ENCODE peak calls at places on chromosomes 16 and 17, in four cellular contexts. V, W, T and C are unnamed samples.

GRCh38 chr17:48776602-48777001 is 40.4 kb downstream of the TTLL6 start:
- DNase-seq in V (no peak), W (no peak), T (no peak), C (no peak)

GRCh38 chr17:2050871-2051387 is 4.0 kb upstream of the HIC1 start:
- DNase-seq in V (no peak), W (no peak), T (peak), C (no peak)

GRCh38 chr16:53511403-53512280 is 8.6 kb upstream of the AKTIP start:
- DNase-seq in V (no peak), W (peak), T (no peak), C (no peak)

GRCh38 chr17:50346313-50347086 is 574 bp downstream of the XYLT2 start:
- DNase-seq in V (peak), W (no peak), T (peak), C (peak)

GRCh38 chr17:81651692-81652091 is 4.7 kb downstream of the PDE6G start:
- DNase-seq in V (no peak), W (peak), T (peak), C (peak)

GRCh38 chr16:89365044-89365467 is 125.3 kb downstream of the ANKRD11 start:
- DNase-seq in V (no peak), W (no peak), T (no peak), C (peak)

GRCh38 chr16:50547340-50547865 is 793 bp upstream of the NKD1 start:
- DNase-seq in V (peak), W (peak), T (peak), C (peak)

GRCh38 chr16:69328854-69329316 is 1.5 kb downstream of the PDF start:
- DNase-seq in V (no peak), W (no peak), T (no peak), C (no peak)

GRCh38 chr16:54418903-54419302 is 132.3 kb upstream of the IRX3 start:
- DNase-seq in V (no peak), W (peak), T (no peak), C (no peak)

GRCh38 chr17:83032781-83033180 is 46.6 kb upstream of the METRNL start:
- DNase-seq in V (no peak), W (no peak), T (no peak), C (peak)

GRCh38 chr16:81632392-81633146 is 146.5 kb upstream of the PLCG2 start:
- DNase-seq in V (no peak), W (no peak), T (peak), C (no peak)

GRCh38 chr16:26952411-26952810 is 114.3 kb upstream of the C16orf82 start:
- DNase-seq in V (peak), W (no peak), T (no peak), C (no peak)

GRCh38 chr17:58158181-58158580 is 8.6 kb upstream of the OR4D2 start:
- DNase-seq in V (no peak), W (no peak), T (no peak), C (no peak)
- TF ChIP-seq FOXJ3 in V (no peak), W (no peak), T (no peak), C (no peak)

GRCh38 chr17:76546556-76547182 is 6.8 kb downstream of the PRCD start:
- DNase-seq in V (no peak), W (no peak), T (no peak), C (peak)
- TF ChIP-seq FOXJ3 in V (no peak), W (no peak), T (no peak), C (no peak)

GRCh38 chr16:83849434-83849833 is 41.7 kb downstream of the HSBP1 start:
- DNase-seq in V (no peak), W (no peak), T (no peak), C (no peak)
- TF ChIP-seq FOXJ3 in V (no peak), W (no peak), T (no peak), C (no peak)

GRCh38 chr16:65070831-65071230 is 51.0 kb downstream of the CDH11 start:
- DNase-seq in V (no peak), W (peak), T (peak), C (peak)

GRCh38 chr16:65069090-65069489 is 52.8 kb downstream of the CDH11 start:
- DNase-seq in V (no peak), W (no peak), T (no peak), C (no peak)

GRCh38 chr16:65069766-65070165 is 52.1 kb downstream of the CDH11 start:
- DNase-seq in V (no peak), W (no peak), T (no peak), C (no peak)

GRCh38 chr16:65068151-65068740 is 53.6 kb downstream of the CDH11 start:
- DNase-seq in V (no peak), W (no peak), T (no peak), C (no peak)

DNA sequence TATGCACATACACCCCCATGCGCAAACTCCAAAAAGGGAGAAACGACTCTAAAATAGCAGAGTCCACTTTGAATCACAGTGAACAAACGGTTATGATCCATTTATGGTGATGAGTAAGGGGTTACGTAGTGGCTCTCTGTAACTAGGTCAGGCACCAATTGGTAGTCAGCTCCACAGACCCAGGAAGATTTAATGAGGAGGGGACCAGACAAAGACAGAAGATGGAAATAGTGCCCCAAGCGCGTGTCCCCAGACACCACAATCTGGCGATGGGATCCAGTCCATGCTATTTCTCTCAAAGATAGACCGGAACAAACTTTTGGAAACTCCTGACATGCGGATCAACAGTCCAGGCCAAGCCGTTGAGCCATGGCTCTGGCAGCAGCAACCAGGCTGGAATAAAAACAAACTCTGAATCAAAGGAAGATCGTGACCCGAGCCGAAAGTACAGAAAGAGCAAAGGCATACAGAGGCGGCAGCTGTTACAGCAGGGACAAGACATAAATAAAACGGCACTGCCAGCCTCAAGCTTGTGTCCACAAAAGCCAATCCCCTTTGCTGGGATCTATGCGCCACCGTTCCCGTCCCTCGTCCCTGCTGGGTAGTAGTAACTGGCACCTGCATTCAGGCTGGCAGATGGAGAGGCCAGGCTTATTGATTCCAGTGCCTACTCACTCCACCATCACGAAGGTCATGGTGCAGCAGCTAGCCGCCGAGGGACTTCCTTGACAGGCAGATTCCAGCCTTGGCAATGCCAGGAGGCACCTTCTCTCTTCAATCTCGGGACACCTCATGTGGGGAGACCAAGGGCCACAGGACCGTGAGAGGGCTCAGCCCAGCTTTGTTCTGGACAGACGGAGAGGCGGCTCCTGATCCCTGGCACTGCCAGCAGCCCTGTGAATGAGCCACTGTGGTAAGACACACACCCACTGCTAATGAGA is 50.2 kb downstream of the CDH11 start:
- DNase-seq in V (no peak), W (no peak), T (no peak), C (no peak)
- TF ChIP-seq FOXJ3 in V (no peak), W (no peak), T (no peak), C (no peak)

DNA sequence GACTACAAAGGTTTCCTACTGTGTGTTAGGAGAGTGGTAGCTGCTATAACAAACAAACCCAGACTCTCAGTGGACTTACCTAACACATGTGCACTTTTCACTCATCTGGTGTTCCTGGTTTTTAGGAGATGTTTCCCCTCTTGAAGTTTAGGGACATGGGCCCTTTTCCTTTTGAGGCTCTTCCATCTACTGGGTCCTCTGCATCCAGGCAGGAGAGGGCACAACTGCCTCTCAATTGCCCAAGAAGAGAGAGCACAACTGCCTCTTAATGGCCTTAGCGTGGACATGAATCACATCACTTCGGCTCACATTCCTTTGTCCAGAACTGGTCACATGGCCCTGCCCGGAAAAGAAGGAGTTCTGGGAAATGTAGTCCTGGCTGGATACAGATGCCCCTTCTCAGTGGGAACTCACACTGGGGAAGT is 9.8 kb upstream of the TNRC6C start:
- DNase-seq in V (no peak), W (peak), T (peak), C (peak)
- TF ChIP-seq FOXJ3 in V (no peak), W (no peak), T (no peak), C (no peak)

DNA sequence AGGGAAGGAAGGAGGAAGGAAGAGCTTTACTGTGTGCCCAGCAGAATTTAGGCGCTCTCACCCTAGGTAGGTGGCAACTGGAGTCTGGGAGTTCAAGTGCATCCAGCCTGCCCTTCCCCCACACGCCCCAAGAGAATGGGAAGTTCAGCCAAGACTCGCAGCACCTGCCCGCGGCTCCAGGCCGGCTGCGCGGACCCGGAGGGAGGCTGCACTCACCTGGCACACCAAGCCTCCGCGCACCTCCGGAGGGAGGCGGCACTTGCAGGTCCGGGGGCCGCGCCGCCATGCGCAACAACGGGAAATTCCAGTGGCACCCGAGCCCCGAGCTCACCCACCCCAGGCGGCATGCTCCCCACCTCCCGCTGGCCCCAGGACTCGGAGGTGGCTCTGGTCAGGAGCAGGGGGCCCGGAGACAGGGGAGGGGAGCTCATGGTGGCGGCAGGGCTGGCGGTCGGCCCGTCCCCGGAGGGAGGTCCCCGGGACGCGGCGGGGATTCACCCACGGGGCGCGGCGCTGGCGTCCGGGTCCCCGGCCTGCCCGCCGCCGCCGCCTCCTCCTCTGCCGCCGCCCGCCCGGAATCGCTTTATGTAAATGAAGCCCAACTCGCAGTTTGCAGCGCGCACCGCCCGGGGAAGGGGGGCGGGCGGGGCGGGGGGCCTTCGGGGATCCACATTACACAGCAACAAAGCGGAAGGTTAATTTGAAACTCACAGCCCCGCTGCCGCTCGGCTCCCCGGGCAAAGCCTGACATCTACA is at the start of gene ZFHX3:
- DNase-seq in V (peak), W (peak), T (no peak), C (peak)
- TF ChIP-seq FOXJ3 in V (no peak), W (no peak), T (no peak), C (no peak)

GRCh38 chr16:85615014-85615851 is 2.1 kb downstream of the GSE1 start:
- DNase-seq in V (peak), W (peak), T (peak), C (no peak)
- TF ChIP-seq FOXJ3 in V (no peak), W (no peak), T (no peak), C (no peak)